ENCODE peak calls at places on chromosome 20, in eight cellular contexts. V, Z, N, O, H, S, C and G are unnamed samples.

GRCh38 chr20:11850901-11851300 is 66.8 kb upstream of the BTBD3 start:
- DNase-seq in O (no peak), Z (no peak), C (no peak), N (no peak), H (no peak), S (no peak), V (no peak), G (no peak)

GRCh38 chr20:58054744-58055373 is 173.6 kb downstream of the ANKRD60 start:
- DNase-seq in O (no peak), V (no peak), H (no peak), N (peak; percentile 9), S (no peak), C (no peak), Z (no peak), G (no peak)

GRCh38 chr20:7305971-7306370 is 538.5 kb downstream of the BMP2 start:
- DNase-seq in S (no peak), O (no peak), H (no peak), C (no peak), Z (no peak), N (peak; percentile 23), V (no peak), G (peak; percentile 13)

GRCh38 chr20:46179811-46180326 is 61.8 kb downstream of the CD40 start:
- DNase-seq in V (no peak), H (no peak), Z (no peak), C (no peak), N (no peak), O (no peak), S (no peak), G (no peak)

GRCh38 chr20:8933391-8933807 is 135.5 kb upstream of the PLCB4 start:
- DNase-seq in N (no peak), Z (no peak), H (no peak), C (no peak), O (no peak), V (no peak), S (no peak), G (no peak)

GRCh38 chr20:8805737-8806442 is 263.0 kb upstream of the PLCB4 start:
- DNase-seq in O (no peak), N (no peak), V (peak; percentile 1), H (no peak), Z (no peak), S (no peak), C (no peak), G (no peak)

GRCh38 chr20:57658447-57659130 is 38.4 kb upstream of the ZBP1 start:
- DNase-seq in C (no peak), N (no peak), O (no peak), V (no peak), H (no peak), Z (no peak), S (no peak), G (no peak)

GRCh38 chr20:57024849-57025248 is 241.6 kb downstream of the BMP7 start:
- DNase-seq in Z (no peak), V (no peak), C (no peak), H (no peak), O (no peak), N (no peak), S (no peak), G (no peak)

GRCh38 chr20:38255389-38255788 is 5.1 kb downstream of the KIAA1755 start:
- DNase-seq in C (no peak), S (no peak), N (no peak), V (no peak), Z (no peak), O (no peak), H (no peak), G (no peak)

GRCh38 chr20:5153612-5154542 is 27.1 kb downstream of the CDS2 start:
- DNase-seq in N (no peak), V (no peak), C (no peak), O (no peak), H (no peak), Z (no peak), S (no peak), G (no peak)

GRCh38 chr20:43853174-43853803 is 61.4 kb upstream of the TOX2 start:
- DNase-seq in Z (no peak), V (no peak), O (no peak), H (no peak), C (no peak), N (no peak), S (no peak), G (no peak)

GRCh38 chr20:21141825-21142224 is 15.9 kb downstream of the KIZ start:
- DNase-seq in O (no peak), V (no peak), H (no peak), C (no peak), S (no peak), N (no peak), Z (no peak), G (no peak)

GRCh38 chr20:6421321-6422030 is 298.6 kb upstream of the FERMT1 start:
- DNase-seq in N (no peak), Z (no peak), H (no peak), S (no peak), O (no peak), C (no peak), V (no peak), G (no peak)

GRCh38 chr20:17967595-17968365 is 814 bp downstream of the SNX5 start:
- DNase-seq in S (no peak), H (no peak), O (no peak), V (peak; percentile 76), N (peak; percentile 57), Z (peak; percentile 78), C (no peak), G (no peak)

GRCh38 chr20:44407402-44408184 is 52.1 kb downstream of the HNF4A start:
- DNase-seq in N (no peak), Z (no peak), V (no peak), H (no peak), S (no peak), O (no peak), C (no peak), G (no peak)

GRCh38 chr20:43322851-43323250 is 133.1 kb upstream of the PTPRT start:
- DNase-seq in O (no peak), C (no peak), H (no peak), N (no peak), V (no peak), Z (no peak), S (no peak), G (no peak)

GRCh38 chr20:32356935-32357868 is 929 bp upstream of the ASXL1 start:
- DNase-seq in N (peak; percentile 16), O (no peak), C (no peak), V (no peak), S (no peak), Z (no peak), H (peak; percentile 4), G (no peak)

GRCh38 chr20:38581013-38581412 is at the start of gene ADIG:
- DNase-seq in N (no peak), S (no peak), C (no peak), H (no peak), O (no peak), Z (no peak), V (no peak), G (no peak)

GRCh38 chr20:24701668-24702067 is 232.2 kb downstream of the SYNDIG1 start:
- DNase-seq in O (no peak), N (no peak), Z (no peak), C (no peak), H (no peak), S (no peak), V (no peak), G (no peak)

GRCh38 chr20:15045246-15045645 is 707.8 kb upstream of the FLRT3 start:
- DNase-seq in C (no peak), S (no peak), V (no peak), O (no peak), N (no peak), H (no peak), Z (no peak), G (no peak)